ENCODE peak calls at places on chromosomes 4 and X, in seven cellular contexts. L is GM12892; H is mesenchymal stem cell; C is activated CD4-positive, alpha-beta T cell treated with anti-CD3 and anti-CD28 coated beads, Interleukin-2, amount 10 ng/mL, durations not matched to agents 7 days and 5 days; I is NCI-H1694 treated with DMSO at 0.1 percent for 48 hours; S is D341Med; W is NCI-H187 treated with DMSO at 0.1 percent for 48 hours. P is an unnamed sample.

GRCh38 chr4:20356565-20356964 is 104.9 kb downstream of the SLIT2 start:
- DNase-seq in L (no peak), W (peak), H (no peak), S (peak), I (no peak), C (no peak), P (no peak)

GRCh38 chr4:177699365-177700213 is 257.4 kb upstream of the AGA start:
- DNase-seq in L (no peak), H (peak), S (no peak), W (no peak), C (no peak), I (no peak), P (peak)

GRCh38 chrX:38578152-38578551 is 16.8 kb downstream of the TSPAN7 start:
- DNase-seq in H (no peak), S (peak), L (no peak), W (no peak), I (no peak), C (no peak), P (no peak)

GRCh38 chrX:22392176-22392814 is 119.6 kb downstream of the CBLL2 start:
- DNase-seq in W (no peak), C (no peak), S (no peak), H (peak), I (no peak), L (no peak), P (no peak)

GRCh38 chr4:120611092-120611491 is 311.4 kb downstream of the PRDM5 start:
- DNase-seq in C (no peak), H (peak), I (no peak), S (no peak), W (no peak), L (no peak), P (no peak)

GRCh38 chr4:26570596-26570995 is 13.3 kb upstream of the TBC1D19 start:
- DNase-seq in H (no peak), W (no peak), C (no peak), S (no peak), L (no peak), I (no peak), P (no peak)

GRCh38 chrX:134258202-134258601 is 21.2 kb downstream of the CCDC160 start:
- DNase-seq in L (no peak), W (no peak), I (no peak), H (no peak), S (no peak), C (no peak), P (no peak)

GRCh38 chr4:8817813-8818062 is 53.9 kb downstream of the HMX1 start:
- DNase-seq in H (no peak), C (no peak), I (no peak), L (peak), W (no peak), S (peak), P (no peak)

P was measured in epithelial cell of proximal tubule.